ENCODE peak calls at places on chromosomes 6 and 20, in five cellular contexts. C, E, G, F and J are unnamed samples.

GRCh38 chr6:84618836-84619235 is 145.6 kb downstream of the TBX18 start:
- DNase-seq in F (no peak), G (peak), E (no peak), C (no peak), J (no peak)

GRCh38 chr20:34938466-34939163 is 17.0 kb downstream of the GSS start:
- DNase-seq in F (no peak), E (no peak), G (no peak), C (no peak), J (no peak)

GRCh38 chr6:43184268-43184985 is 2.4 kb downstream of the CUL9 start:
- DNase-seq in G (no peak), F (no peak), E (no peak), C (no peak), J (no peak)

GRCh38 chr20:57070296-57070695 is 196.1 kb downstream of the BMP7 start:
- DNase-seq in G (no peak), F (no peak), C (no peak), E (no peak), J (no peak)

GRCh38 chr20:17990278-17990972 is 21.6 kb downstream of the MGME1 start:
- DNase-seq in F (no peak), C (no peak), G (no peak), E (no peak), J (no peak)

GRCh38 chr6:19478273-19478672 is 358.9 kb upstream of the ID4 start:
- DNase-seq in C (no peak), G (no peak), E (no peak), F (no peak), J (peak)

GRCh38 chr6:152748843-152749242 is 1.8 kb upstream of the VIP start:
- DNase-seq in G (no peak), E (no peak), F (no peak), C (peak), J (no peak)

GRCh38 chr6:116433313-116433712 is 27.9 kb upstream of the CALHM6 start:
- DNase-seq in G (no peak), C (no peak), E (no peak), F (no peak), J (no peak)

GRCh38 chr6:15061176-15061575 is 184.7 kb upstream of the JARID2 start:
- DNase-seq in F (no peak), E (no peak), C (no peak), G (no peak), J (no peak)

GRCh38 chr6:159008656-159009288 is 8.8 kb upstream of the RSPH3 start:
- DNase-seq in E (peak), F (no peak), C (peak), G (no peak), J (no peak)

GRCh38 chr6:114445846-114446245 is 103.0 kb upstream of the HS3ST5 start:
- DNase-seq in G (no peak), F (no peak), C (no peak), E (no peak), J (no peak)

GRCh38 chr6:160461641-160462040 is 113.5 kb downstream of the SLC22A3 start:
- DNase-seq in G (no peak), C (no peak), F (no peak), E (no peak), J (peak)

DNA sequence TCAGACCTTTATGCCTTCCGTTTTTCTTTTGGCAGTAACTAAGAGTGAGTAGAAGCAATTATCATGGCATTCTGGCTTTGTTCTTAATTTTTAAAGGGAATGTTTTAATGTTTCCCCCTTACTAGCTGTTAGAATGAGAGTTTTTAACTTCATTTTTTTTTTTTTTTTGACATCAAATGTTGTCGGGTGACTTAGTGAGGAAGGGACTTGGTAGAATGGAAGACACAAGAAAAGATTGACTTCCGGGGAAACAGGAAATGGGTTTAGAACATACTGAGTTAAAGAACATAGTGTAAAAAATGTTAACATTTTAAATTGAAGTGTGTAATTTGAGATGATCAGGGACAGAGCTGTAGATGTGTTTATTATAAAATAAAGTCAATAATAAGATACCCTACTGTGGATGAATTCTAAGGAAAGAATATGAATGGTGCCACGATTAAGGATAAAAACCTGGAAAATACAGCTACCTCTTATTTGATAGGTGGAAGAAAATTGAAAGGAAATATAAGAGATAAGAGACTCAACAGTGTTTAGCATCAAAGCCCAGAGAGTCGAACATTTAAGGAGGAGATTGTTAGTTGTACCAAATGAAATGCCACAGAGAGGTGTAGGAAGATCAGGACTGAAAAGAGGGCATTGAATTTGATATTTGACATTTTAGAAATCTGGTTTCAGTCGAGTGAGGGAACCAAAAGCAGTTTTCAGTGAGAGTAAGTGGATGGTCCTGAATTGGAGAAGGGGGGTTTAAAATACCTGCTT is 9.4 kb downstream of the HSF2 start:
- DNase-seq in E (no peak), F (no peak), G (no peak), C (no peak), J (no peak)
- H3K27ac ChIP-seq in E (no peak), F (no peak), G (no peak), C (no peak), J (no peak)

GRCh38 chr20:24983896-24984295 is 8.7 kb downstream of the APMAP start:
- DNase-seq in E (no peak), F (no peak), C (no peak), G (peak), J (no peak)
- H3K27ac ChIP-seq in E (no peak), F (no peak), C (no peak), G (no peak), J (no peak)

GRCh38 chr20:23164176-23164601 is 78.1 kb upstream of the CD93 start:
- DNase-seq in E (no peak), C (no peak), F (no peak), G (no peak), J (peak)

GRCh38 chr20:23165307-23165750 is 79.2 kb upstream of the CD93 start:
- DNase-seq in G (peak), C (no peak), F (no peak), E (no peak), J (no peak)

GRCh38 chr20:23166563-23166962 is 80.4 kb upstream of the CD93 start:
- DNase-seq in G (peak), E (no peak), F (no peak), C (no peak), J (peak)

GRCh38 chr20:23165964-23166363 is 79.8 kb upstream of the CD93 start:
- DNase-seq in G (no peak), F (no peak), C (no peak), E (no peak), J (no peak)

GRCh38 chr20:23167436-23167835 is 81.3 kb upstream of the CD93 start:
- DNase-seq in F (no peak), C (no peak), E (no peak), G (no peak), J (no peak)
- H3K27ac ChIP-seq in F (no peak), C (no peak), E (no peak), G (no peak), J (no peak)

GRCh38 chr20:59435496-59435895 is 135.1 kb downstream of the EDN3 start:
- DNase-seq in F (no peak), C (no peak), G (no peak), E (no peak), J (no peak)
- H3K27ac ChIP-seq in F (no peak), C (no peak), G (no peak), E (no peak), J (no peak)

GRCh38 chr20:47574616-47575401 is 73.1 kb downstream of the NCOA3 start:
- DNase-seq in E (no peak), F (no peak), G (no peak), C (peak), J (no peak)

GRCh38 chr20:47573586-47573985 is 71.9 kb downstream of the NCOA3 start:
- DNase-seq in C (no peak), F (no peak), G (no peak), E (no peak), J (no peak)

GRCh38 chr20:47578543-47578942 is 76.9 kb downstream of the NCOA3 start:
- DNase-seq in E (no peak), F (no peak), C (no peak), G (no peak), J (no peak)

GRCh38 chr20:47576516-47577033 is 74.9 kb downstream of the NCOA3 start:
- DNase-seq in G (peak), F (no peak), E (peak), C (peak), J (peak)

GRCh38 chr20:47577271-47577670 is 75.6 kb downstream of the NCOA3 start:
- DNase-seq in G (no peak), C (no peak), E (no peak), F (no peak), J (no peak)
- H3K27ac ChIP-seq in G (no peak), C (no peak), E (no peak), F (peak), J (peak)

GRCh38 chr20:7301807-7302206 is 534.3 kb downstream of the BMP2 start:
- DNase-seq in F (no peak), C (no peak), G (no peak), E (no peak), J (no peak)
- H3K27ac ChIP-seq in F (no peak), C (no peak), G (peak), E (no peak), J (no peak)

GRCh38 chr20:63847374-63848002 is 13.8 kb upstream of the ABHD16B start:
- DNase-seq in C (no peak), F (no peak), G (peak), E (no peak), J (no peak)

GRCh38 chr20:63848003-63848911 is 13.0 kb upstream of the ABHD16B start:
- DNase-seq in G (peak), C (no peak), F (no peak), E (no peak), J (no peak)

GRCh38 chr20:63846128-63846771 is 15.0 kb upstream of the ABHD16B start:
- DNase-seq in E (peak), G (peak), C (no peak), F (no peak), J (no peak)

GRCh38 chr20:63844384-63845025 is 13.4 kb upstream of the ZBTB46 start:
- DNase-seq in E (no peak), C (no peak), G (peak), F (no peak), J (no peak)

DNA sequence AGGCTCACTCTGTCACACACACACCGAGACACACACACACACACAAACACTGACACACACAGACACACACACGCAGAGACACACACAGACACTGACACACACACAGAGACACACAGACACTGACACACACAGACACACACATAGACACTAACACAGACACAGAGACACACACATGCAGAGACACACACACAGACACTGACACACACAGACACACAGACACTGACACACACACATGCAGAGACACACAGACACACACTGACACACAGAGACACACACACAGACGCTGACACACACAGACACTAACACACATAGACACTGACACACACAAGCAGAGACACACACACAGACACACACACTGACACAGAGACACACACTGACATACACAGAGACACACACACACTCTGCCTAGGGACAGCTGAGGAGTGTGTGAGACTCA is 14.3 kb upstream of the ABHD16B start:
- DNase-seq in G (no peak), E (no peak), F (no peak), C (no peak), J (no peak)
- H3K27ac ChIP-seq in G (no peak), E (peak), F (no peak), C (no peak), J (peak)

GRCh38 chr6:134588267-134588666 is 270.4 kb upstream of the SGK1 start:
- DNase-seq in G (no peak), C (no peak), E (no peak), F (no peak), J (no peak)

GRCh38 chr6:134590449-134590848 is 272.5 kb upstream of the SGK1 start:
- DNase-seq in G (no peak), C (no peak), F (no peak), E (no peak), J (no peak)

GRCh38 chr6:134593024-134593423 is 275.1 kb upstream of the SGK1 start:
- DNase-seq in G (no peak), E (no peak), C (no peak), F (no peak), J (no peak)

GRCh38 chr6:134593442-134593841 is 275.5 kb upstream of the SGK1 start:
- DNase-seq in G (no peak), F (no peak), E (no peak), C (no peak), J (no peak)

DNA sequence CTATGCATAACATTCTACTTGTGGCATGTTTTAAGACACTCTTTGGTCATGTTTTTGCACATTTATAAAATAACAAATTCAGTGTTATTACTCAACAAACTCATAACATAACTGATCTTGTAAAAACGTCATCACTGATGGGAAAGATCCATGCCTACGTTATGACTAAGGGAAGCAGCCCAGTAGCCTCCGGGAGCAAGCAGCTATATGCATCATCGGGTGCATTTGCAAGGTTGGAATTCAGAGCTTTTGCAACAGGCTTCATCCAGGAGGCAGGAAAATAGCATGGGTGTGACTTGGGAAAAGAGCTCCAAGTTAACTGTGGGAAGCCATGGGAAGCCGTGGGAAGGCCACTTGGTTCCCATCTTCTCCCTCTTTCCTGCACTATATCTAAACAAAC is 271.6 kb upstream of the SGK1 start:
- DNase-seq in G (peak), F (no peak), C (no peak), E (peak), J (no peak)
- H3K27ac ChIP-seq in G (no peak), F (no peak), C (no peak), E (peak), J (no peak)

GRCh38 chr20:10429443-10429981 is 4.5 kb downstream of the MKKS start:
- DNase-seq in C (no peak), E (no peak), F (no peak), G (no peak), J (no peak)

GRCh38 chr20:10432079-10432478 is 1.9 kb downstream of the MKKS start:
- DNase-seq in E (no peak), F (no peak), G (no peak), C (no peak), J (no peak)

GRCh38 chr20:10430704-10431103 is 3.3 kb downstream of the MKKS start:
- DNase-seq in E (no peak), G (no peak), F (no peak), C (no peak), J (no peak)

GRCh38 chr20:10428008-10428407 is 6.0 kb downstream of the MKKS start:
- DNase-seq in F (no peak), C (no peak), E (no peak), G (no peak), J (no peak)

DNA sequence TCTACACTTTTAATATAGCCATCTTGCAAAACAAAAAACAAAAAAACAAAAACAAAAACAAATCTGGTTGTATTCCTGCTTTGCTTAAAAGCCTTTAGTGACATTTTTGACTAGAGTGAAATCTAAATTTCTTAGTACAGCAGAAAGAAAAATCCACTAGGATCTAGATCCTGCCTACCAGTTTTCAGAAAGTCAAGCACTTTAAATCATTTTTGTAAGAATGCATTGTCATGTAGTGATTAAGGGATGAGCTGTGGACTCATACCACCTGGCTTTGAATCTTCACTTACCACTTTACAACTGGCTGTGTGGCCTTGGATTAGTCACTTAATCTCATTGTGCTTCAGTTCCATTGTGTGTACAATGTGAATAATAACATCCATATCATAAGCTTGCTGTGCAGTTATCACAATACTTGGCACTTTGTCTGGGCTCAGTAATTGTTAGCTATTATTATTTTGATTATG is 4.0 kb downstream of the MKKS start:
- DNase-seq in G (no peak), E (peak), C (no peak), F (no peak), J (no peak)
- H3K27ac ChIP-seq in G (no peak), E (no peak), C (no peak), F (no peak), J (no peak)

GRCh38 chr6:358432-358831 is 33.1 kb upstream of the IRF4 start:
- DNase-seq in F (no peak), C (no peak), G (no peak), E (no peak), J (no peak)

GRCh38 chr6:357261-357790 is 34.2 kb upstream of the IRF4 start:
- DNase-seq in E (no peak), C (no peak), G (no peak), F (no peak), J (no peak)

GRCh38 chr6:359261-360035 is 32.1 kb upstream of the IRF4 start:
- DNase-seq in C (no peak), E (no peak), G (no peak), F (no peak), J (no peak)

GRCh38 chr6:357791-358341 is 33.7 kb upstream of the IRF4 start:
- DNase-seq in F (no peak), C (no peak), E (no peak), G (no peak), J (no peak)

DNA sequence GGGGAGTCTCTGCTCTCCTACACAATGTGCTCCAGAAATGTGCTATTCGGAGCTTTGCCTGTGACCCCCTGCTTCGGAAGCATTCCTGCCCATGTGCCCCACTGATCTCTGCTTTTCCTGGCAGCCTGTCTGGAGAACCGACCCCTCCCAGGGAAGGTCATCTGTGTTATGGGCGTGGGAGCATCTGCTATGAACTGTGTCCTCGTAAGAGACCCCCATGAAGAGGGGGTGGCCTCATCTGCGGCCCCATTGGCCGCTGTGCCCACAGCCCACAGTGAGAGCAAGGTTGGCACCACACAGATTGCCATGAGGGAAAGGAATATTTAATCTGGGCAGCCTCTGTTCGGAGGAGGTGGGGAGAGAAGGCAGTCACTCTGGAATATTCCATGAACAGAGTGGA is 32.7 kb upstream of the IRF4 start:
- DNase-seq in G (no peak), E (no peak), F (no peak), C (no peak), J (no peak)
- H3K27ac ChIP-seq in G (no peak), E (no peak), F (no peak), C (no peak), J (no peak)